ENCODE peak calls at places on chromosome 19, in eight cellular contexts. X, J, E, F, Y, T, N and H are unnamed samples.

GRCh38 chr19:44757057-44757734 is 8.7 kb downstream of the BCL3 start:
- DNase-seq in E (no peak), Y (peak), T (peak), N (no peak), X (no peak), F (peak), J (no peak), H (peak)

GRCh38 chr19:37931941-37932655 is 25.1 kb downstream of the SIPA1L3 start:
- DNase-seq in T (peak), N (peak), Y (peak), E (peak), X (peak), F (no peak), J (peak), H (peak)

GRCh38 chr19:58021541-58022282 is 12.1 kb upstream of the ZSCAN1 start:
- DNase-seq in J (peak), N (peak), X (no peak), E (peak), T (peak), Y (peak), F (peak), H (peak)

GRCh38 chr19:49637865-49638350 is 2.0 kb downstream of the RRAS start:
- DNase-seq in T (peak), Y (peak), N (peak), J (peak), F (peak), X (peak), E (peak), H (peak)

GRCh38 chr19:3507371-3508120 is 1.4 kb downstream of the FZR1 start:
- DNase-seq in N (peak), Y (peak), T (peak), X (peak), E (peak), F (peak), J (no peak), H (peak)

GRCh38 chr19:39316627-39317321 is 3.9 kb downstream of the LRFN1 start:
- DNase-seq in Y (no peak), N (no peak), E (no peak), J (no peak), F (no peak), X (no peak), T (no peak), H (no peak)

GRCh38 chr19:42246143-42246868 is 3.9 kb upstream of the GSK3A start:
- DNase-seq in E (peak), J (no peak), X (peak), N (peak), T (peak), F (peak), Y (peak), H (peak)

GRCh38 chr19:38563475-38563874 is 54.3 kb downstream of the MAP4K1 start:
- DNase-seq in T (no peak), X (no peak), N (no peak), Y (no peak), F (no peak), J (no peak), E (no peak), H (no peak)

GRCh38 chr19:3285647-3286176 is 61.3 kb downstream of the CELF5 start:
- DNase-seq in Y (peak), N (no peak), F (peak), T (no peak), J (no peak), E (no peak), X (no peak), H (peak)

GRCh38 chr19:34165295-34165738 is 7.0 kb upstream of the LSM14A start:
- DNase-seq in X (no peak), F (no peak), E (no peak), J (no peak), N (no peak), Y (no peak), T (no peak), H (no peak)

GRCh38 chr19:44643605-44644390 is at the start of gene PVR:
- DNase-seq in T (peak), F (peak), X (peak), E (peak), N (peak), J (peak), Y (peak), H (peak)

GRCh38 chr19:50877338-50877737 is 4.1 kb downstream of the KLK2 start:
- DNase-seq in T (no peak), F (no peak), X (no peak), N (no peak), Y (no peak), E (no peak), J (no peak), H (peak)

GRCh38 chr19:50873056-50873455 is at the start of gene KLK2:
- DNase-seq in X (no peak), T (no peak), N (no peak), E (no peak), J (no peak), Y (no peak), F (no peak), H (no peak)

GRCh38 chr19:50870417-50871089 is 2.7 kb upstream of the KLK2 start:
- DNase-seq in T (peak), F (peak), E (no peak), J (peak), Y (no peak), N (no peak), X (no peak), H (peak)

GRCh38 chr19:50875795-50876422 is 2.7 kb downstream of the KLK2 start:
- DNase-seq in Y (no peak), N (no peak), E (no peak), X (no peak), J (no peak), F (no peak), T (no peak), H (no peak)

GRCh38 chr19:50874185-50874584 is 946 bp downstream of the KLK2 start:
- DNase-seq in Y (no peak), N (no peak), E (no peak), J (no peak), F (no peak), X (no peak), T (no peak), H (no peak)
- TF ChIP-seq EZH2 in Y (no peak), N (no peak), E (no peak), J (peak), F (no peak), X (no peak), T (no peak), H (no peak)

DNA sequence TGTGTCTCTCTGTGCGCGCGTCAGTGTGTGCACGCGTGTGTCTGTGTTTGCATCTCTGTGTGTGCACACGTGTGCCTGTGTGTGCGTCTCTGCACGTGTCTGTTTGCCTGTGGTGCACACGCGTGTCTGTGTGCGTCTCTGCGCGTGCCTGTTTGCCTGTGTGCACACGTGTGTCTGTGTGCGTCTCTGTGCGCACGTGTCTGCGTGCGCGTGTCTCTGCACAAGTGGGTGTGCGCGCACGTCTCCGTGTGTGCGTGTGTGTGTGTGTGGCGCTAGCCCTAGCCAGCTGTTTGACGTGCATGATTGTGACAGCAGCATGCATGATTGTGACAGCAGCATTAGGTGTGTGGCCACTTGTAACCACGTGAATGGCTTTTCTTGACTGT is 31.1 kb downstream of the ZNF146 start:
- DNase-seq in Y (no peak), N (peak), J (no peak), E (peak), T (no peak), X (no peak), F (no peak), H (no peak)
- TF ChIP-seq EZH2 in Y (no peak), N (no peak), J (no peak), E (peak), T (no peak), X (no peak), F (no peak), H (no peak)

GRCh38 chr19:1776606-1777147 is 23.4 kb downstream of the ONECUT3 start:
- DNase-seq in N (no peak), X (no peak), Y (no peak), E (no peak), F (no peak), T (no peak), J (no peak), H (no peak)
- TF ChIP-seq EZH2 in N (peak), X (no peak), Y (peak), E (no peak), F (no peak), T (peak), J (no peak), H (no peak)

GRCh38 chr19:11232555-11232954 is 6.9 kb upstream of the ANGPTL8 start:
- DNase-seq in T (no peak), E (no peak), X (no peak), F (no peak), J (no peak), Y (no peak), N (no peak), H (no peak)
- TF ChIP-seq EZH2 in T (no peak), E (no peak), X (no peak), F (no peak), J (no peak), Y (no peak), N (no peak), H (no peak)

GRCh38 chr19:54002495-54003315 is 11.3 kb downstream of the CACNG6 start:
- DNase-seq in F (no peak), X (peak), N (no peak), T (no peak), Y (peak), J (peak), E (peak), H (no peak)
- TF ChIP-seq EZH2 in F (no peak), X (no peak), N (no peak), T (no peak), Y (no peak), J (no peak), E (no peak), H (no peak)

GRCh38 chr19:1704339-1704738 is 49.0 kb upstream of the ONECUT3 start:
- DNase-seq in N (no peak), X (no peak), Y (no peak), E (no peak), J (no peak), T (no peak), F (no peak), H (no peak)

GRCh38 chr19:1700733-1701663 is 48.6 kb upstream of the TCF3 start:
- DNase-seq in N (no peak), F (no peak), T (no peak), X (no peak), Y (no peak), J (no peak), E (no peak), H (no peak)

GRCh38 chr19:1698636-1699035 is 46.2 kb upstream of the TCF3 start:
- DNase-seq in N (no peak), J (no peak), X (no peak), E (no peak), F (no peak), Y (no peak), T (no peak), H (no peak)

GRCh38 chr19:1699386-1699785 is 47.0 kb upstream of the TCF3 start:
- DNase-seq in N (no peak), T (no peak), J (no peak), E (no peak), X (no peak), Y (no peak), F (no peak), H (no peak)

GRCh38 chr19:1699998-1700732 is 47.8 kb upstream of the TCF3 start:
- DNase-seq in J (no peak), T (no peak), E (no peak), N (no peak), X (no peak), Y (no peak), F (peak), H (no peak)
- TF ChIP-seq EZH2 in J (no peak), T (no peak), E (no peak), N (no peak), X (no peak), Y (no peak), F (no peak), H (no peak)

GRCh38 chr19:16849168-16849567 is 20.0 kb downstream of the SIN3B start:
- DNase-seq in F (no peak), E (no peak), T (no peak), J (peak), Y (no peak), X (peak), N (peak), H (no peak)

GRCh38 chr19:16851031-16851712 is 22.0 kb downstream of the SIN3B start:
- DNase-seq in F (no peak), Y (peak), J (no peak), E (no peak), X (peak), T (no peak), N (peak), H (no peak)

GRCh38 chr19:16847407-16847806 is 18.2 kb downstream of the SIN3B start:
- DNase-seq in F (no peak), J (no peak), X (no peak), T (no peak), Y (no peak), E (no peak), N (no peak), H (no peak)

GRCh38 chr19:16853066-16853465 is 23.9 kb downstream of the SIN3B start:
- DNase-seq in F (no peak), J (no peak), Y (no peak), N (no peak), E (no peak), T (no peak), X (no peak), H (no peak)

DNA sequence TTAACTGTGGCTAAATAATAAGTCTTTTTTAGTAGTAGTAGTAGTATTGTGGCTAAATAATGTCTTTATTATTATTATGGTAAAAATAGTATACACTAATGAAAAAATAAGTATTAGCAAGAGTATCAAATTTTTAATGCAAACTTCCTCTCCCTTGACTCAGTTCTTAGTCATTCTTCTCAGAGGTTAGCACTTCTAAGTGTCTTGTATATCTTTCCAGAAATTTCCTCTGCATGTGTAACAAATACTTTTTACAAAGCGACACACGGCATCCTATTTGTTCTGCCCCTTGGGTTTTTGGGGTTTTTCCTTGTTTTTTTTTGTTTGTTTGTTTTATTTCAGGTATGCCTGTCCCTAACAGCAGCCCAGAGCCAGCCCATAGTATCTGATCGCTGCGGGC is 20.9 kb downstream of the SIN3B start:
- DNase-seq in J (no peak), E (no peak), F (no peak), X (peak), N (peak), T (no peak), Y (peak), H (no peak)
- TF ChIP-seq EZH2 in J (no peak), E (no peak), F (no peak), X (no peak), N (no peak), T (no peak), Y (no peak), H (no peak)

GRCh38 chr19:47469719-47470118 is 2.0 kb downstream of the SLC8A2 start:
- DNase-seq in J (no peak), N (no peak), T (no peak), X (no peak), F (no peak), E (no peak), Y (no peak), H (no peak)
- TF ChIP-seq EZH2 in J (no peak), N (no peak), T (no peak), X (no peak), F (no peak), E (peak), Y (no peak), H (no peak)

GRCh38 chr19:31350693-31351211 is 1.5 kb upstream of the TSHZ3 start:
- DNase-seq in T (peak), F (peak), E (peak), Y (peak), N (peak), J (no peak), X (peak), H (peak)

GRCh38 chr19:31352296-31352781 is 3.1 kb upstream of the TSHZ3 start:
- DNase-seq in E (no peak), N (no peak), Y (no peak), F (no peak), J (no peak), T (peak), X (no peak), H (peak)

GRCh38 chr19:31350033-31350692 is 927 bp upstream of the TSHZ3 start:
- DNase-seq in T (peak), F (peak), E (no peak), X (no peak), J (no peak), N (peak), Y (no peak), H (no peak)

GRCh38 chr19:31352782-31353651 is 3.8 kb upstream of the TSHZ3 start:
- DNase-seq in F (no peak), J (no peak), N (no peak), X (no peak), E (no peak), T (peak), Y (no peak), H (peak)

DNA sequence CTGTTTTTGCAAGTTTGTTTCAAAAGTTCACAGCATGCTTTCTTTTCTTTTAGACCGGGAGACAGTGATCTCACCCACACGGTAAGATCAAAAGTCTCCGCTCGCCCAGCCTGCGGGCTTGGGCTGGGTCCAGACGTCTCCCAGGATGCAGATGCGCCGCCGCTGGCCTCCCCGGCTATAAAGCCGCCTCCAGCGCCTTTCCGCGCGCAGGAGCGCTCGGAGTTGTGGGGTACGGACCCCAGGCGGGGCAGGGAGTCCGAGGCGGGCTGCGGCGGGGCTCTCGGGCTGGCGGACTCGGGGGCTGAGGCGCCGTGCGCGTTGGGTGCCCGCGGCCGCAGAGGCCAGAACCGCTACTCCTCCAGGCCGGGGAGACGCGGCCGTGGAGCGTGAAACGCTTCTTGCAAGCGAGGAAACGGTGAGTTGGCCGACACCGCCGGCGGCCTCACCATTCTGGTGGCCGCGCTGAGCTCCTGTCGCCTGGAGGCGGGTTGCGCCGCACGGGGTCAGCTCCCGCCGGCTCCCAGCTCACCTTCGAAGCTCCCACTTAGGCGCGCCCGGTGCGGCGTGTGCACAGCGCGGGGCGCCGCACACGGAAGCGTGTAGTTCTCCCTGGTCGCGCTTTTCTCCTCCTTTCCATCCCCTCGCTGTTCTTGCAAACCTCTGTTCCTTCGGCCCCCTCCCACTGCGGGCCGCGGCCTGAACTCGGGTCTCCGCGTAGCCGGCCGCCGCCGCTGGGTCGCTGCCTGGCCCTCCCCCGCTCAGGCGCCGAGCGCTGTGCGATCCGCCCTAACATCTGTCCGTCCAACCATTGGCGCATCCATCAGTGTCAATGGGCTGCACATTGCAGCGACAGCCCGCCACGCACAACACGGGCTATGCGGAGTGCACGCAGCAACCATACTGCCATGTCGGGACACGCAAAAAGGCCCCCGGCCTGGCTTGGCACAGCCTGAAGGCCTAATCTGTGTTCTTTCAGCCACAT is 2.3 kb upstream of the TSHZ3 start:
- DNase-seq in T (peak), J (no peak), X (peak), N (peak), E (peak), F (no peak), Y (peak), H (peak)
- TF ChIP-seq EZH2 in T (peak), J (no peak), X (no peak), N (no peak), E (no peak), F (no peak), Y (no peak), H (peak)